ENCODE peak calls at places on chromosomes 2 and 18, in six cellular contexts. I, S, N, E, D and C are unnamed samples.
A peak's percentile ranks its signal among the peaks of the same experiment; 100 is the strongest.

GRCh38 chr2:155298001-155298400 is 599.5 kb downstream of the KCNJ3 start:
- DNase-seq in I (no peak), D (no peak), E (no peak), N (no peak), S (no peak), C (no peak)

GRCh38 chr2:10135296-10136089 is 13.0 kb downstream of the RRM2 start:
- DNase-seq in N (no peak), I (no peak), S (no peak), D (no peak), E (no peak), C (no peak)

GRCh38 chr2:163717993-163718680 is 17.7 kb downstream of the FIGN start:
- DNase-seq in I (no peak), S (peak; percentile 49), E (no peak), N (no peak), D (no peak), C (no peak)

GRCh38 chr2:225668606-225669266 is 269.2 kb downstream of the NYAP2 start:
- DNase-seq in D (peak; percentile 10), I (peak; percentile 65), N (peak; percentile 53), S (peak; percentile 42), E (no peak), C (peak; percentile 32)

GRCh38 chr2:68251855-68252406 is 401 bp downstream of the PPP3R1 start:
- DNase-seq in E (peak; percentile 29), S (peak; percentile 71), N (peak; percentile 63), I (no peak), D (no peak), C (peak; percentile 49)

GRCh38 chr2:138475394-138475793 is 26.2 kb upstream of the SPOPL start:
- DNase-seq in E (no peak), D (no peak), I (no peak), S (no peak), N (peak; percentile 50), C (peak; percentile 15)

GRCh38 chr2:20576598-20577115 is 74.2 kb downstream of the HS1BP3 start:
- DNase-seq in S (no peak), N (peak; percentile 71), E (no peak), I (no peak), D (no peak), C (peak; percentile 78)

GRCh38 chr2:28615691-28616090 is 119.8 kb downstream of the PLB1 start:
- DNase-seq in D (no peak), S (no peak), I (no peak), N (no peak), E (no peak), C (no peak)

GRCh38 chr2:10399358-10399757 is 48.8 kb downstream of the ODC1 start:
- DNase-seq in N (no peak), I (no peak), E (no peak), S (no peak), D (no peak), C (no peak)

GRCh38 chr2:225140761-225141160 is 98.5 kb upstream of the DOCK10 start:
- DNase-seq in I (no peak), S (no peak), D (no peak), E (no peak), N (no peak), C (no peak)

GRCh38 chr2:85438291-85439110 is 20.0 kb downstream of the SH2D6 start:
- DNase-seq in S (no peak), N (no peak), D (no peak), I (no peak), E (no peak), C (no peak)

GRCh38 chr18:28163201-28163778 is 13.6 kb downstream of the CDH2 start:
- DNase-seq in D (no peak), S (no peak), I (no peak), N (no peak), E (no peak), C (no peak)

GRCh38 chr2:9106338-9107167 is 100.1 kb upstream of the ASAP2 start:
- DNase-seq in S (no peak), N (no peak), E (no peak), I (no peak), D (no peak), C (no peak)

GRCh38 chr2:105328281-105329196 is 996 bp downstream of the TGFBRAP1 start:
- DNase-seq in I (no peak), E (no peak), N (peak; percentile 29), D (no peak), S (no peak), C (no peak)

GRCh38 chr2:71919701-71920100 is 228.0 kb downstream of the CYP26B1 start:
- DNase-seq in I (no peak), D (no peak), E (no peak), S (no peak), N (no peak), C (no peak)

GRCh38 chr2:229713371-229714079 is 830 bp downstream of the DNER start:
- DNase-seq in E (no peak), S (peak; percentile 87), I (no peak), D (peak; percentile 13), N (peak; percentile 18), C (peak; percentile 26)

GRCh38 chr2:10283106-10284062 is 19.3 kb upstream of the HPCAL1 start:
- DNase-seq in I (peak; percentile 96), S (peak; percentile 49), N (no peak), D (no peak), E (no peak), C (no peak)

GRCh38 chr2:241702155-241702404 is 241 bp downstream of the ING5 start:
- DNase-seq in N (peak; percentile 91), I (no peak), S (peak; percentile 96), E (no peak), D (no peak), C (peak; percentile 95)

GRCh38 chr2:189613650-189614420 is 33.2 kb upstream of the SLC40A1 start:
- DNase-seq in N (no peak), D (no peak), E (no peak), I (no peak), S (peak; percentile 5), C (no peak)

GRCh38 chr2:99337931-99338580 is 867 bp downstream of the EIF5B start:
- DNase-seq in E (no peak), N (no peak), I (no peak), D (no peak), S (peak; percentile 18), C (peak; percentile 30)

GRCh38 chr2:142870516-142870915 is 6.9 kb upstream of the KYNU start:
- DNase-seq in E (no peak), N (no peak), D (no peak), I (no peak), S (no peak), C (no peak)

GRCh38 chr18:10591891-10592290 is 66.1 kb downstream of the NAPG start:
- DNase-seq in D (no peak), N (no peak), S (no peak), E (no peak), I (no peak), C (no peak)

GRCh38 chr2:29951561-29951960 is 30.2 kb upstream of the ALK start:
- DNase-seq in S (no peak), E (no peak), I (no peak), D (no peak), N (no peak), C (no peak)

GRCh38 chr2:211138551-211138950 is 582.2 kb downstream of the CPS1 start:
- DNase-seq in D (no peak), I (no peak), N (no peak), E (no peak), S (no peak), C (no peak)

GRCh38 chr18:45166341-45167108 is 448.8 kb upstream of the SLC14A2 start:
- DNase-seq in S (no peak), D (no peak), I (peak; percentile 97), E (no peak), N (no peak), C (no peak)

GRCh38 chr2:58227171-58227917 is 13.8 kb downstream of the FANCL start:
- DNase-seq in D (no peak), E (no peak), S (no peak), N (no peak), I (no peak), C (no peak)

GRCh38 chr18:52409732-52410131 is 69.7 kb downstream of the DCC start:
- DNase-seq in N (no peak), S (no peak), E (no peak), D (no peak), I (no peak), C (peak; percentile 20)
- TF ChIP-seq CTCF in N (no peak), S (no peak), E (no peak), D (no peak), I (peak; percentile 14), C (peak; percentile 34)

DNA sequence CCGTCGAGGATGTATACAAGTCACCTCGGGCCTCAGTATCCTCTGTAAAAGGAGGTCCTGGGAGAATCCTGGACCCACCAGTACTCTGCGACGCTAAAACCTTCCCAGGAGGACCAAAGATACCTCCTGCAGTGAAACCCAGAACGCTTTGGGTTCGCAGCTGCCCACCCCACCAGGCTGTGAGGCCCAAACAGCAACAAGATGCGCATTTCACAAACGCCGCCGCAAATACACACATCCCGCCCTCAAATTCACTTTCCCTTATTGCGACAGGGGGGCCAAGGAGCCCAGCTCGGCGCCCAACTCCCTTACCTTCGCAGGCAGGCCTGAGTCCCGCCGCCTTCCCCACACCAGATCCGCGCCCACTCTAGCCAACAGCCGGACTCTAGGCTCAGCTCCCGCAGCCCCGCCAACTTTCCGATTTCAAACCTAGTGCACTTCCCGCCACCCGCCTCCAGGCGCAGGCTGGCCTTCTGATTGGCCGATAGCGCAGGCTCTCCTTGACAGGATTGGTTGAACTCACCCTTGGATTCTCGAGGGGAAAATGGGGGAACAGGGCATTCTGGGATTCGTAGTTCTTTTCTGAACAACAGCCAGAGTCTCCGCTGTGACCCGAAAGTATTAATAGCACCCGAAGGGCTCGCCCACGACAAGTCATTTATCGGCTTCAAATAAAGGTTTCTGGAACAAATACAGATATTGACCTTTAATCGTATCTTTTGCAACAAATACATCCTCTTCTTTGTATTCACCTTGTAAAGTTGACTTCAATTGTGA is at the start of gene SPC25:
- DNase-seq in D (peak; percentile 86), S (peak; percentile 93), I (peak; percentile 76), N (peak; percentile 85), E (peak; percentile 89), C (peak; percentile 92)
- TF ChIP-seq CTCF in D (no peak), S (no peak), I (no peak), N (no peak), E (no peak), C (no peak)

GRCh38 chr2:16641509-16641908 is 24.1 kb downstream of the CYRIA start:
- DNase-seq in S (no peak), D (no peak), E (no peak), I (no peak), N (no peak), C (no peak)

GRCh38 chr2:16639431-16639830 is 26.2 kb downstream of the CYRIA start:
- DNase-seq in N (no peak), D (no peak), S (no peak), I (no peak), E (no peak), C (no peak)

GRCh38 chr2:16640024-16640423 is 25.6 kb downstream of the CYRIA start:
- DNase-seq in I (peak; percentile 19), E (no peak), N (no peak), S (no peak), D (no peak), C (no peak)

GRCh38 chr2:16640867-16641266 is 24.8 kb downstream of the CYRIA start:
- DNase-seq in E (no peak), S (no peak), I (no peak), N (no peak), D (no peak), C (no peak)

GRCh38 chr2:16638941-16639340 is 26.7 kb downstream of the CYRIA start:
- DNase-seq in D (no peak), E (no peak), N (no peak), S (no peak), I (peak; percentile 0), C (no peak)
- TF ChIP-seq CTCF in D (no peak), E (no peak), N (no peak), S (no peak), I (no peak), C (no peak)

GRCh38 chr2:4354678-4355077 is 651.3 kb downstream of the DCDC2C start:
- DNase-seq in S (peak; percentile 51), N (peak; percentile 4), I (no peak), D (peak; percentile 27), E (no peak), C (no peak)
- TF ChIP-seq CTCF in S (peak; percentile 24), N (no peak), I (peak; percentile 71), D (peak; percentile 65), E (no peak), C (peak; percentile 57)